ENCODE peak calls at places on chromosome 13, in seven cellular contexts. T, X, R, B, U, D and C are unnamed samples.

GRCh38 chr13:112978561-112979405 is 9.8 kb downstream of the MCF2L start:
- DNase-seq in R (no peak), U (no peak), D (peak), B (no peak), T (no peak), X (no peak), C (no peak)

GRCh38 chr13:94201022-94201421 is 278.5 kb downstream of the DCT start:
- DNase-seq in T (no peak), U (no peak), D (no peak), X (no peak), B (no peak), R (no peak), C (no peak)

GRCh38 chr13:35917252-35917941 is 213.8 kb downstream of the DCLK1 start:
- DNase-seq in R (no peak), B (no peak), D (no peak), X (no peak), U (no peak), T (peak), C (no peak)

GRCh38 chr13:23473236-23473635 is 39.7 kb upstream of the SACS start:
- DNase-seq in R (no peak), D (no peak), X (no peak), B (no peak), T (no peak), U (no peak), C (no peak)

GRCh38 chr13:91211548-91211947 is 135.9 kb upstream of the MIR17HG start:
- DNase-seq in B (no peak), R (no peak), U (no peak), T (no peak), D (no peak), X (no peak), C (no peak)

GRCh38 chr13:27607125-27607524 is 13.2 kb downstream of the LNX2 start:
- DNase-seq in X (no peak), T (peak), R (no peak), U (no peak), B (peak), D (peak), C (no peak)

GRCh38 chr13:89763011-89763410 is 1584.5 kb upstream of the MIR17HG start:
- DNase-seq in U (no peak), T (no peak), D (no peak), B (peak), R (no peak), X (no peak), C (no peak)

GRCh38 chr13:66577358-66577757 is 652.8 kb downstream of the PCDH9 start:
- DNase-seq in T (no peak), U (no peak), R (no peak), X (no peak), B (no peak), D (no peak), C (no peak)

GRCh38 chr13:47168086-47168485 is 271.2 kb upstream of the HTR2A start:
- DNase-seq in D (no peak), U (no peak), B (peak), R (no peak), T (peak), X (no peak), C (no peak)